ENCODE peak calls at places on chromosomes 6 and 20, in four cellular contexts. D, A, B and W are unnamed samples.
A peak's percentile ranks its signal among the peaks of the same experiment; 100 is the strongest.

GRCh38 chr6:19342616-19343015 is 494.6 kb upstream of the ID4 start:
- DNase-seq in D (no peak), A (no peak), B (no peak), W (no peak)

GRCh38 chr6:131849799-131850198 is 42.0 kb downstream of the ENPP1 start:
- DNase-seq in D (no peak), A (no peak), B (no peak), W (no peak)

GRCh38 chr20:51928931-51929330 is 126.6 kb upstream of the SALL4 start:
- DNase-seq in D (no peak), B (no peak), A (no peak), W (no peak)

GRCh38 chr6:158910484-158911075 is 89.4 kb downstream of the RSPH3 start:
- DNase-seq in A (no peak), D (no peak), B (peak; percentile 40), W (no peak)

GRCh38 chr6:161584051-161584450 is 310.2 kb upstream of the AGPAT4 start:
- DNase-seq in B (no peak), D (no peak), A (no peak), W (no peak)

GRCh38 chr20:33059136-33059535 is 5.4 kb downstream of the BPIFB3 start:
- DNase-seq in A (no peak), B (no peak), D (no peak), W (no peak)

GRCh38 chr6:4549556-4550226 is 226.5 kb upstream of the CDYL start:
- DNase-seq in B (no peak), A (no peak), D (no peak), W (no peak)

GRCh38 chr20:11083841-11084240 is 410.0 kb upstream of the JAG1 start:
- DNase-seq in D (no peak), A (no peak), B (no peak), W (no peak)

GRCh38 chr20:4674672-4675071 is 47.0 kb upstream of the PRND start:
- DNase-seq in A (no peak), D (no peak), B (no peak), W (no peak)

GRCh38 chr20:60046011-60046413 is 87.8 kb downstream of the CDH26 start:
- DNase-seq in B (no peak), D (no peak), A (no peak), W (no peak)